ENCODE peak calls at places on chromosome 5, in nine cellular contexts. E is Panc1; C is tibial nerve; I is cardiac muscle cell; Q is uterus; O is effector memory CD4-positive, alpha-beta T cell; S is psoas muscle; D is body of pancreas; U is neural progenitor cell. N is an unnamed sample. For H3K4me1 and H3K36me3, the result is how much of the 10 kb centered on the place peaks cover.

GRCh38 chr5:10559151-10559550 is 4.7 kb upstream of the ANKRD33B start:
- DNase-seq in E (no peak), C (no peak), I (no peak), Q (no peak), O (no peak), S (no peak), D (no peak), U (no peak), N (no peak)

GRCh38 chr5:43041669-43042175 is 1.6 kb upstream of the ANXA2R start:
- DNase-seq in E (peak), C (no peak), I (peak), Q (peak), O (no peak), S (no peak), D (peak), U (no peak), N (no peak)

GRCh38 chr5:127959152-127959764 is 124.3 kb upstream of the SLC12A2 start:
- DNase-seq in E (peak), C (peak), I (peak), Q (peak), O (no peak), S (peak), D (peak), U (no peak), N (no peak)

GRCh38 chr5:15693036-15693728 is 193.2 kb downstream of the FBXL7 start:
- DNase-seq in E (no peak), C (no peak), I (peak), Q (no peak), O (no peak), S (no peak), D (no peak), U (no peak), N (no peak)

GRCh38 chr5:120152472-120152871 is 311.6 kb upstream of the PRR16 start:
- DNase-seq in E (peak), C (no peak), I (peak), Q (no peak), O (no peak), S (no peak), D (no peak), U (no peak), N (no peak)

GRCh38 chr5:15008476-15008875 is 136.9 kb upstream of the ANKH start:
- DNase-seq in E (peak), C (peak), I (peak), Q (peak), O (no peak), S (peak), D (peak), U (no peak), N (no peak)

GRCh38 chr5:91180506-91180905 is 202.6 kb downstream of the ARRDC3 start:
- DNase-seq in E (no peak), C (no peak), I (no peak), Q (no peak), O (no peak), S (no peak), D (no peak), U (no peak), N (no peak)

GRCh38 chr5:52799358-52799982 is 11.8 kb downstream of the ITGA1 start:
- DNase-seq in E (no peak), C (no peak), I (peak), Q (peak), O (no peak), S (peak), D (peak), U (peak), N (no peak)

GRCh38 chr5:68224561-68225187 is 9.1 kb downstream of the PIK3R1 start:
- DNase-seq in E (no peak), C (no peak), I (peak), Q (no peak), O (no peak), S (no peak), D (no peak), U (no peak), N (no peak)

GRCh38 chr5:124700930-124701458 is 45.4 kb downstream of the ZNF608 start:
- DNase-seq in E (no peak), C (no peak), I (no peak), Q (no peak), O (no peak), S (no peak), D (no peak), U (peak), N (no peak)

GRCh38 chr5:124702442-124703024 is 43.9 kb downstream of the ZNF608 start:
- DNase-seq in E (no peak), C (no peak), I (no peak), Q (no peak), O (no peak), S (no peak), D (no peak), U (no peak), N (no peak)

GRCh38 chr5:124698774-124699173 is 47.7 kb downstream of the ZNF608 start:
- DNase-seq in E (no peak), C (no peak), I (no peak), Q (no peak), O (no peak), S (no peak), D (no peak), U (no peak), N (no peak)

GRCh38 chr5:124701873-124702272 is 44.6 kb downstream of the ZNF608 start:
- DNase-seq in E (no peak), C (no peak), I (no peak), Q (no peak), O (no peak), S (no peak), D (no peak), U (no peak), N (no peak)

GRCh38 chr5:124700333-124700732 is 46.1 kb downstream of the ZNF608 start:
- DNase-seq in E (no peak), C (no peak), I (no peak), Q (no peak), O (no peak), S (no peak), D (no peak), U (no peak), N (no peak)
- H3K4me1 ChIP-seq in E (half or more), C (under half), I (half or more), Q (under half), O (under half), S (under half), D (under half), U (half or more), N (under half)

DNA sequence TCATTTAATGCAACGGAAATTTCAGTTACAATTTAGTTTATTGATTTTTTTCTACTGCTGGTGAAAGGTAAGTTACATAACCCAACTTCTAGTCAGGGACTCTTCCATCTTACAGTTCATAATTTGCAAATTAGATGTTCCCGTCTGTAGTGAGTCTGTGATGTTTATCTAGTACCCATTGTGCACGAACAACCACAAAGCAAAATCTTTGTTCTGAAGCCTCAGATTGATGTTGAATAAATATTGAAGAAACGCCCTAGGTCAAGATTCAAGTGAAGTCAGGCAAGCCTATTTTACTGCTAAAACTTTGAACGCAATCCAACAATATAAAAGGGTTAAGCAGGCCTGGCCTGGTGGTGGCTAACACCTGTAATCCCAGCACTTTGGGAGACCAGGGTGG is 43.1 kb downstream of the BASP1 start:
- DNase-seq in E (no peak), C (no peak), I (no peak), Q (no peak), O (no peak), S (no peak), D (no peak), U (no peak), N (no peak)
- H3K36me3 ChIP-seq in E (under half), C (under half), I (under half), Q (under half), O (under half), S (under half), D (under half), U (under half), N (under half)

GRCh38 chr5:38557792-38558191 is 1.3 kb upstream of the LIFR start:
- DNase-seq in E (no peak), C (no peak), I (no peak), Q (no peak), O (no peak), S (no peak), D (no peak), U (no peak), N (no peak)
- H3K4me3 ChIP-seq in E (peak), C (peak), I (peak), Q (peak), O (no peak), S (peak), D (no peak), U (peak), N (no peak)

DNA sequence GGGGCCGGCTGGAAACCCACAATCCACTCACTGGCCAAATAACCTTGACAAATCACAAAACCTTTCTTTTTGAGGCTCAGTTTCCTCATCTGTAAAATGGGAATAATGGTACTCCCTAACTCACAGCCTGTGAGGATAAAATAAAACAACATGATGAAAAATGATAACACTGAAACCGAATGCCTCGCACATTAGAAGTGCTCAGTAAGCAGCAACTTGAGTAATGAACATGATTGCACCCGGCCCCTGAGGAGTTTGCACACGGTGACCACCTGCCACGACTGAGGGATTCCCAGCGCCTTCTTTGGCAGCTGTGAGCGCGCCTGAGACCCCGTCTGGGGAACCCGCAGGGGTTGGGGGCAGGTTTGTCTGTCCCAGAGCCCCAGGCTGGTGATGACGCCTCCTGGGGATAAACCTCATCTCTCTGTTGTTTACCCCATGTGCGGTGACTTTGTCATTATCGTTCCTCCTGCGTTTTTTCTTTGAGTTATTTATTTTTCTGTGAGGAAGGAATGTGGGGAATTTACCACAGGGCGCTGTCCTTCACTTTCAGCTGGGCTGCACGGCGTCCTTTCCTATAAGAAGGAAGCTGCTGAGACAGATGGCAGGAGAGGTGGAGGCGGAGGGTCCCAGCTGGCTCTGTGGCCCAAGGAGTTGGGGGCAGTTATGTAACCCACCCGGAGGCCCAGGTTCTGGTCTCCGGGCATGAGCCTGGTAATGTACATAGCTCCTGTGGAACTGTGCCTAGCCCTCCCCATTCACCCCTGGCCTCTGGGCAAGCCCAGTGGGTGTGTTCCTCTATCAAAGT is 3.0 kb upstream of the SYNPO start:
- DNase-seq in E (no peak), C (no peak), I (peak), Q (no peak), O (no peak), S (no peak), D (peak), U (peak), N (no peak)
- H3K4me1 ChIP-seq in E (half or more), C (half or more), I (under half), Q (under half), O (under half), S (half or more), D (half or more), U (under half), N (under half)

GRCh38 chr5:132063090-132063911 is 2.8 kb downstream of the IL3 start:
- DNase-seq in E (no peak), C (peak), I (peak), Q (peak), O (peak), S (peak), D (peak), U (peak), N (peak)
- H3K36me3 ChIP-seq in E (under half), C (under half), I (under half), Q (under half), O (under half), S (under half), D (under half), U (under half), N (under half)

GRCh38 chr5:100595152-100595811 is 60.1 kb downstream of the FAM174A start:
- DNase-seq in E (peak), C (no peak), I (peak), Q (peak), O (no peak), S (peak), D (peak), U (no peak), N (no peak)
- H3K4me3 ChIP-seq in E (no peak), C (no peak), I (no peak), Q (no peak), O (no peak), S (peak), D (no peak), U (no peak), N (no peak)

GRCh38 chr5:178196413-178196812 is 7.9 kb upstream of the HNRNPAB start:
- DNase-seq in E (no peak), C (no peak), I (no peak), Q (no peak), O (no peak), S (no peak), D (no peak), U (peak), N (no peak)

GRCh38 chr5:178194026-178194425 is 6.9 kb upstream of the GMCL2 start:
- DNase-seq in E (no peak), C (no peak), I (no peak), Q (no peak), O (no peak), S (no peak), D (no peak), U (no peak), N (no peak)

GRCh38 chr5:178198706-178199105 is 5.6 kb upstream of the HNRNPAB start:
- DNase-seq in E (no peak), C (no peak), I (peak), Q (no peak), O (no peak), S (no peak), D (no peak), U (no peak), N (no peak)

GRCh38 chr5:178199581-178200434 is 4.5 kb upstream of the HNRNPAB start:
- DNase-seq in E (no peak), C (no peak), I (no peak), Q (no peak), O (no peak), S (no peak), D (no peak), U (no peak), N (no peak)

DNA sequence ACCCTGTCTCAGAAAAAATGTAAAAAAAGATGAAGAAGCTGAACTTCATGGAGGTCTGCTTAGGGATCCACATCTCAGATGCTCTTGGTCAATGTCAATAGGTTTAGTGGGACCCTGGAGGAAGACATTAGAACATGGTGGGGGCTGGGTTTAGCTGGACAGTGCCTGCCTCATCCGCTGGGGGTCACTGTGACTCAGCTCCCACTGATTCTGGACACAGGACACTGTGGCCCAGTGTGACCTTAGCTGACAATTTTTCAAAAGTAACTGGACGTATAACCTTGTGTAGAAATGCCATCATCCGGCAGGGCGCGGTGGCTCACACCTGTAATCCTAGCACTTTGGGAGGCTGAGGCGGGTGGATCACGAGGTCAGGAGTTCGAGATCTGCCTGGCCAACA is 7.3 kb upstream of the HNRNPAB start:
- DNase-seq in E (no peak), C (no peak), I (no peak), Q (no peak), O (no peak), S (no peak), D (no peak), U (no peak), N (no peak)
- H3K4me1 ChIP-seq in E (under half), C (under half), I (under half), Q (under half), O (under half), S (under half), D (under half), U (under half), N (under half)

GRCh38 chr5:98734646-98735045 is 38.8 kb upstream of the RGMB start:
- DNase-seq in E (no peak), C (no peak), I (no peak), Q (no peak), O (no peak), S (no peak), D (no peak), U (peak), N (no peak)
- H3K36me3 ChIP-seq in E (under half), C (under half), I (under half), Q (under half), O (under half), S (under half), D (under half), U (under half), N (under half)

GRCh38 chr5:142605649-142606048 is 80.2 kb downstream of the FGF1 start:
- DNase-seq in E (no peak), C (no peak), I (peak), Q (no peak), O (no peak), S (no peak), D (no peak), U (no peak), N (no peak)
- H3K4me3 ChIP-seq in E (no peak), C (no peak), I (no peak), Q (no peak), O (no peak), S (no peak), D (no peak), U (no peak), N (no peak)